ENCODE peak calls at places on chromosomes 7 and 10, in ten cellular contexts. M, Q, V, E, B, J, K, P, T and C are unnamed samples.

GRCh38 chr7:91031757-91032156 is 232.5 kb upstream of the FZD1 start:
- DNase-seq in M (no peak), Q (no peak), V (no peak), E (no peak), B (no peak), J (no peak), K (no peak), P (no peak), T (no peak), C (no peak)

GRCh38 chr7:105131033-105131656 is 117.1 kb downstream of the KMT2E start:
- DNase-seq in M (no peak), Q (no peak), V (no peak), E (no peak), B (no peak), J (no peak), K (peak; percentile 48), P (no peak), T (no peak), C (no peak)

GRCh38 chr7:115844857-115845256 is 185.7 kb downstream of the TFEC start:
- DNase-seq in M (no peak), Q (no peak), V (no peak), E (no peak), B (no peak), J (no peak), K (peak; percentile 28), P (no peak), T (no peak), C (no peak)

GRCh38 chr7:104968648-104969047 is 45.4 kb upstream of the KMT2E start:
- DNase-seq in M (no peak), Q (no peak), V (no peak), E (no peak), B (no peak), J (no peak), K (no peak), P (no peak), T (no peak), C (no peak)

GRCh38 chr10:77970869-77971803 is 44.6 kb upstream of the DLG5 start:
- DNase-seq in M (peak; percentile 65), Q (no peak), V (peak; percentile 28), E (no peak), B (peak; percentile 59), J (no peak), K (peak; percentile 81), P (peak; percentile 53), T (no peak), C (no peak)

GRCh38 chr10:129742742-129743550 is 221.1 kb downstream of the EBF3 start:
- DNase-seq in M (no peak), Q (no peak), V (no peak), E (no peak), B (no peak), J (no peak), K (no peak), P (no peak), T (no peak), C (no peak)

GRCh38 chr7:132501956-132502355 is 74.3 kb downstream of the PLXNA4 start:
- DNase-seq in M (no peak), Q (no peak), V (no peak), E (no peak), B (no peak), J (no peak), K (no peak), P (no peak), T (no peak), C (peak; percentile 0)

GRCh38 chr7:82343-83155 is 109.8 kb upstream of the FAM20C start:
- DNase-seq in M (no peak), Q (no peak), V (no peak), E (no peak), B (peak; percentile 79), J (no peak), K (no peak), P (peak; percentile 22), T (no peak), C (no peak)

GRCh38 chr7:154610903-154611302 is 392.0 kb downstream of the PAXIP1 start:
- DNase-seq in M (no peak), Q (no peak), V (no peak), E (no peak), B (no peak), J (no peak), K (no peak), P (no peak), T (no peak), C (no peak)

GRCh38 chr7:47405921-47406765 is 175.8 kb downstream of the TNS3 start:
- DNase-seq in M (peak; percentile 61), Q (no peak), V (peak; percentile 54), E (no peak), B (peak; percentile 87), J (no peak), K (no peak), P (no peak), T (no peak), C (no peak)

GRCh38 chr10:132712291-132712690 is 73.7 kb downstream of the NKX6-2 start:
- DNase-seq in M (no peak), Q (no peak), V (no peak), E (no peak), B (no peak), J (no peak), K (no peak), P (no peak), T (no peak), C (no peak)

GRCh38 chr7:97002555-97003261 is 2.6 kb upstream of the DLX6 start:
- DNase-seq in M (no peak), Q (no peak), V (no peak), E (no peak), B (no peak), J (no peak), K (no peak), P (peak; percentile 57), T (no peak), C (no peak)

GRCh38 chr7:26135551-26135950 is 16.4 kb upstream of the NFE2L3 start:
- DNase-seq in M (no peak), Q (no peak), V (no peak), E (no peak), B (no peak), J (no peak), K (no peak), P (no peak), T (no peak), C (no peak)

GRCh38 chr10:64394744-64395143 is 873.5 kb downstream of the REEP3 start:
- DNase-seq in M (no peak), Q (no peak), V (no peak), E (no peak), B (no peak), J (no peak), K (peak; percentile 73), P (no peak), T (no peak), C (no peak)

GRCh38 chr10:4013651-4014085 is 228.7 kb upstream of the KLF6 start:
- DNase-seq in M (no peak), Q (no peak), V (peak; percentile 41), E (no peak), B (no peak), J (peak; percentile 44), K (no peak), P (peak; percentile 18), T (no peak), C (no peak)

GRCh38 chr7:128190051-128190640 is 50.9 kb upstream of the LEP start:
- DNase-seq in M (no peak), Q (no peak), V (no peak), E (no peak), B (no peak), J (no peak), K (no peak), P (no peak), T (no peak), C (no peak)

GRCh38 chr7:116543664-116544063 is 18.8 kb downstream of the CAV1 start:
- DNase-seq in M (no peak), Q (no peak), V (no peak), E (no peak), B (no peak), J (no peak), K (no peak), P (no peak), T (no peak), C (no peak)

GRCh38 chr7:80974396-80975358 is 55.8 kb upstream of the SEMA3C start:
- DNase-seq in M (no peak), Q (no peak), V (no peak), E (no peak), B (no peak), J (no peak), K (no peak), P (no peak), T (no peak), C (no peak)

GRCh38 chr10:110221044-110221720 is 13.8 kb downstream of the MXI1 start:
- DNase-seq in M (no peak), Q (no peak), V (no peak), E (no peak), B (no peak), J (no peak), K (no peak), P (no peak), T (no peak), C (no peak)

GRCh38 chr7:86762129-86762528 is 118.4 kb downstream of the GRM3 start:
- DNase-seq in M (no peak), Q (no peak), V (no peak), E (no peak), B (no peak), J (no peak), K (no peak), P (no peak), T (no peak), C (no peak)